ENCODE peak calls at places on chromosome 11, in six cellular contexts. E is keratinocyte, X is mucosa of descending colon, G is cardiac muscle cell, R is body of pancreas, D is GM23248. H is an unnamed sample. For H3K4me1 and H3K9me3, the result is how much of the 10 kb centered on the place peaks cover.

GRCh38 chr11:14619580-14619979 is 24.0 kb upstream of the PDE3B start:
- DNase-seq in E (no peak), X (no peak), G (no peak), R (no peak), D (no peak), H (no peak)

GRCh38 chr11:120511804-120512726 is 517 bp downstream of the GRIK4 start:
- DNase-seq in E (no peak), X (no peak), G (no peak), R (no peak), D (no peak), H (no peak)

GRCh38 chr11:134371436-134372185 is 39.8 kb downstream of the GLB1L2 start:
- DNase-seq in E (no peak), X (peak), G (no peak), R (no peak), D (no peak), H (no peak)

GRCh38 chr11:827146-827860 is 416 bp upstream of the CRACR2B start:
- DNase-seq in E (no peak), X (peak), G (peak), R (peak), D (no peak), H (no peak)

GRCh38 chr11:96008161-96008560 is 84.3 kb upstream of the MTMR2 start:
- DNase-seq in E (no peak), X (no peak), G (no peak), R (no peak), D (no peak), H (no peak)

GRCh38 chr11:109914038-109914437 is 179.2 kb upstream of the ZC3H12C start:
- DNase-seq in E (peak), X (no peak), G (no peak), R (no peak), D (no peak), H (no peak)

GRCh38 chr11:125063429-125064043 is 431 bp downstream of the SLC37A2 start:
- DNase-seq in E (no peak), X (no peak), G (peak), R (no peak), D (peak), H (no peak)

GRCh38 chr11:119854521-119854920 is 125.5 kb upstream of the NECTIN1 start:
- DNase-seq in E (no peak), X (peak), G (no peak), R (peak), D (no peak), H (no peak)

GRCh38 chr11:12771875-12772274 is 97.7 kb downstream of the TEAD1 start:
- DNase-seq in E (no peak), X (no peak), G (no peak), R (no peak), D (peak), H (no peak)

DNA sequence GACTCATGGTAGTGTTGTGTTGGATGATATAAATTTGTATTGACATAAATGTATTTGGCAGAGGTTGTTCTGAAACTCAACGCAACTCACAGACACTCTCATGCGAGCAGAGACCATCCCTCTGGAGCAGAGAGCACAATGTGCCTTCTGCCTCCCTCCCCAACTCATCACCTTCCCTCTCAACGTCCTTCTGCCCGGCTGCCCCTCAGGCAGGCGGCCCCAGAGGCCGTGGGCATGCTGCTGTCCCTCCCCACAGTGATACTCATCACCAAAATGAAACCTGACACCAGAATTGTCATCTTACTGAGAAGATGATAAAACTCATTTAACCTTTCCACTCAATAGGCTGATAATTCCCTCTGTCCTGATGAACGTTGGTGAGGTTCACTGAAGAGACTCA is 260.6 kb downstream of the ETS1 start:
- DNase-seq in E (no peak), X (no peak), G (no peak), R (no peak), D (no peak), H (no peak)
- H3K4me1 ChIP-seq in E (under half), X (under half), G (half or more), R (under half), D (under half), H (half or more)

GRCh38 chr11:97259434-97259833 is 869.6 kb downstream of the JRKL start:
- DNase-seq in E (no peak), X (no peak), G (no peak), R (no peak), D (no peak), H (no peak)
- H3K9me3 ChIP-seq in E (under half), X (under half), G (under half), R (under half), D (under half), H (under half)

DNA sequence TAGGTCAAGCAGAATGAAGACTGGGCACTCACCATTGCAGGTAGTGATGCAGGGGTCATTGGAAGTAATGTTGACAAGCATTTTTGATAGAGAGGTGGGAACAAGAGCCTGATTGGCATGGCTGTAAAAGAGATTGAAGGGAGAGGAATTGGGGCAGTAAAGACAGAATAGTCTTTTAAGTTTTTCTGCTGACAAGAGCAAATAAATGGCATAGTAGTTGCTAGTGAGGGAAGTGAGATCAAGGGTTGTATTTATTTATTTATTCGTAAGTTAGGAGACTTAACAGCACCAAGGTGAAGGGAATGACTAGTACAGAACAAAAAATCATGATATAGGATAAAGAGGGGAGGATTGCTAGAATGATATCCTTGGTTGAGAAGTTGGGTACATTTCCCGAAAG is 11.0 kb downstream of the SYT9 start:
- DNase-seq in E (no peak), X (no peak), G (no peak), R (no peak), D (no peak), H (no peak)
- H3K4me1 ChIP-seq in E (under half), X (under half), G (under half), R (under half), D (under half), H (under half)

DNA sequence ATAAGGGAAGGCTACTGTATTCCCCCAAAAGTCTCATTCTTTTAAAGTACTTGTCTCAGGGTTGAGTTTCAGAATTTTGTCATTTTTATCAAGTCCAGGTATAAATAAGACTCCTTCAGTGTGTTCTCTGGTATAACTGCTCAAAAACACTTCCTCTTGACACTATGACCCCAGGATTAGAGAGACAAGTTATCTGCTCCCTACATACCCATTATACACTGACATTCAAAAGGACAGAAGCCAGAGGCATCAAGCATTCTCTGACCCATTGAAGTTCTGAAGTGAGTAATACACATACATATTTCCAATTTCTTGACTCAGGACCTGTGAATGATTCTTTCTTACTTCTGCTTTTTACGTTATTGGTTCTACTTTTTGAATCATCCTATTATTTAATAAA is 447.8 kb upstream of the CNTN5 start:
- DNase-seq in E (no peak), X (no peak), G (no peak), R (no peak), D (no peak), H (no peak)
- H3K9me3 ChIP-seq in E (under half), X (under half), G (under half), R (under half), D (under half), H (under half)

GRCh38 chr11:3155216-3155615 is 9.9 kb downstream of the OSBPL5 start:
- DNase-seq in E (no peak), X (peak), G (no peak), R (no peak), D (no peak), H (no peak)

GRCh38 chr11:3155691-3156258 is 9.3 kb downstream of the OSBPL5 start:
- DNase-seq in E (no peak), X (peak), G (no peak), R (no peak), D (peak), H (no peak)

GRCh38 chr11:3154001-3154599 is 11.0 kb downstream of the OSBPL5 start:
- DNase-seq in E (no peak), X (peak), G (peak), R (no peak), D (no peak), H (no peak)

GRCh38 chr11:3152471-3153110 is 12.5 kb downstream of the OSBPL5 start:
- DNase-seq in E (no peak), X (peak), G (no peak), R (no peak), D (peak), H (no peak)

DNA sequence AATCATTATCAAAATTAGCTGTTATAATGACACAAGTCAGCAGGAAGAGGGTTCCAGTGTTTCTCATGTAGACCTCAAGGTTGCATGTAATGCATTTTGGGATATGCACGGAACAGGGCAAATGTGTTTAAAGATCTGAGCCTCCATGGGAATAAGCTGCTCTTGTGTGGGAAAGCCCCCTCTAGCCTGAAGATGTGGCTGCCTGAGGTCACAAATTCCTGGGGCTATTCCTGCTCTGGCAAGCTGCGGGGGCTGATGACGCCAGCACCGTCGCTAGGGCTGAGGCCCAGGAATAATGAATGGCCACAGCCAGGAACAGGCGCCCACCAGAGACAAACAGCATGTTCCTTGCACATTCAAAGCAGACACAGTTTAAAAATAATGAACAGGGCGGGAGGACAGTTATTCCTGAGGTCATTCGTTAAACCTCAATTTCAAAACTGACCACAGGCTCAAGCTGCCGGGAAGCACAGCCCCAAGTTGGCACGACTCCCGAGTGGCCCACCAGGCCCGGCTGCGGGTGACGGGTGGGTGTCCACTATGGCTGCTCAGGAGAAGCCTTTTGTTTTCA is 11.7 kb downstream of the OSBPL5 start:
- DNase-seq in E (no peak), X (peak), G (no peak), R (peak), D (peak), H (no peak)
- H3K4me1 ChIP-seq in E (under half), X (under half), G (under half), R (under half), D (half or more), H (under half)

DNA sequence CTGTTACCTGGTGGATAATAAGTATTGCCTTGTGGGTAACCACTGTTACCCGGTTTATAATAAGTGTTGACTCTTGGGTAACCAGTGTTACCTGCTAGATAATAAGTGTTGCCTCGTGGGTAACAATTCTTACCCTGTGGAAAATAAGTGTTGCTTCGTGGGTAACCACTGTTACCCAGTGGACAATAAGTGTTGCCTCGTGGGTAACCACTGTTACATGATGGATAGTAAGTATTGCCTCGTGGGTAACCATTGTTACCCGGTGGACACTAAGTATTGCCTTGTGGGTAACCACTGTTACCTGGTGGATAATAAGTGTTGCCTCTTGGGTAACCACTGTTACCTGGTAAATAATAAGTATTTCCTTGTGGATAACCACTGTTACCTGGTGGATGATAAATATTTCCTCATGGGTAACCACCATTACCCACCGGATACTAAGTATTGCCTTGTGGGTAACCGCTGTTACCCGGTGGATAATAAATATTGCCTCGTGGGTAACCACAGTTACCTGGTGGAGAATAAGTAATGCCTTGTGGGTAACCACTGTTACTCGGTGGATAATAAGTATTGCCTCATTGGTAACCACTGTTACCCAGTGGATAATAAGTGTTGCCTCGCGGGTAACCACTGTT is 8.7 kb upstream of the NXPE4 start:
- DNase-seq in E (no peak), X (no peak), G (no peak), R (no peak), D (no peak), H (no peak)
- H3K9me3 ChIP-seq in E (under half), X (under half), G (under half), R (under half), D (under half), H (under half)

DNA sequence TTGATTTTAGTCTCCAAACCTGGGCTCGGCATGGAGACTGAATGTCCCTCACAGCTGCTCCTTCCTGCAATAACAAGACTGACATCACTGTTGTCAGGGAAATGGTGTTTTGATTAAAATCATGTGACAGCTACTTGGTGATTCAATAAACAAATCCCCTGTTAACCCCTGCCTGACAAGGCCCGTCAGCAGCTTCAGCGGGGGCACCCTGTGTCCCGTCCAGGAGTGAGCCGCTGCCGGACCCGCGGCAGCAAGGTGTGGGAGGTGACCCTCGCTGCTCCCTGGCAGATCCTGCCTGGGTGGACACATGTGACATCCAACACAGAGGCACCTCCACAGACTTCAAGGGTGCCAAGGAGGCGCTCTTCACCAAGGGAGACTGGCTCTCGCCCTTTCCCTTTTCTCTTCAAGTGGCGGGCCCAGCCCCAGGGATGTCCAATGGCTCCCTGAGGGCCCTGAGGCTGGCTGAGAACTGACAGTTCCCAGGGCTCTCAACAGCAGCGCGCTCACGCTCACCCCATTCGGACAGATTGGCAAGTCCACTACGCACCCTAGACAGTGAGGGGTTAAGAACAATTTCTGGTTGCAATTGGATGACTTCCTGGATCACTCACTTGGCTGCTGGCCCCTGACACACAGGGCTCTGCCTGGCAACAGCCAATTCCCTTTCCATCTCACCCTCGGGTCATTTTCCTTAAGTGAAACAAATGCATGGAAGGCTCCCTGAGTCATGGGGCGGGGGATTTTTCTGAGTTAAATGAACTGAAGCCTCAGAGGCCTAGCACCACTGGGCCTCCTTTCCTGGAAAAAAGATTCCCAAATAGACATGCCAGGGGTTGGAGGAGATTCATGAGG is 30.7 kb downstream of the PPP2R1B start:
- DNase-seq in E (peak), X (peak), G (no peak), R (peak), D (peak), H (peak)
- H3K4me1 ChIP-seq in E (under half), X (under half), G (under half), R (half or more), D (half or more), H (under half)

DNA sequence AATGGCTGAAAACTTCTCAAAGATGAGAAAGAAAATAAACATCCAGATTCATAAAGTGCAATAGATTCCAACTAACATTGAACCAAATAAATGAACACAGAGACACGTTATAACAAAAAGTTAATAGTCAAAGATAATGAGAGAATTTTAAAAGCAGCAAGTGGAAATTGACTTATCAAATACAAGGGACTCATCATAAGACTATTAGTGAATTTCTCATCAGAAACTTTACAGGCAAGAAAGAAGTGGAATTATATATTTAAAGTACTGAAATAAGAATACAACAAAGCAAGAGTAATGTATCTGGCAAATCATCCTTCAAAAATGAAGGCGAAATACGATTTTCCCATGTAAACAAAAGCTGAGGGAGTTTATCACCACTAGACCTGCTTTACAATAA is 852.7 kb downstream of the LRRC4C start:
- DNase-seq in E (no peak), X (no peak), G (no peak), R (no peak), D (no peak), H (no peak)
- H3K9me3 ChIP-seq in E (under half), X (under half), G (under half), R (under half), D (under half), H (under half)

DNA sequence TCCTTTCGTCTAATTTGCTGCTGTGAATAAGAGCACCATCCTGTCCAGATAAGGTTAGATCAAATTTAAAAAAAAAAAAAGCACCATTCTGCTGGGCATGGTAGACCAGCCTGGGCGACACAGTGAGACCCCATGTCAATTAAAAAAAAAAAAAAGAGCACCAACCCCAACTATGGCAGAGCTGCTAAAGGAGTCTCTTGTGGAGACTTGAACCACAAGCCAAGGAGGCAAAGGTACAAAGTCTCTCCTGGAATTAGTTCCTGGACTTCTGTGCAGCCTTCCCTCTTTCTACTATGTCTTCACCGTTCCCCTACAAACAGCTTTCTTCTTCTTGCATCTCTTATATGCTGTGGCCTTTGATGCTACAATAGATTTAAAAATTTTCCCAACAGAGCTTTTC is 1.3 kb downstream of the PIK3C2A start:
- DNase-seq in E (no peak), X (no peak), G (no peak), R (no peak), D (peak), H (no peak)
- H3K4me1 ChIP-seq in E (under half), X (under half), G (under half), R (under half), D (under half), H (under half)